ENCODE peak calls at places on chromosomes 2 and 18, in four cellular contexts. C is astrocyte of the cerebellum; K is foreskin fibroblast; Z is stimulated activated CD8-positive, alpha-beta memory T cell treated with anti-CD3 and anti-CD28 coated beads, Interleukin-4, amount 100 ng/mL, for 4 hours. J is an unnamed sample.

GRCh38 chr2:144452169-144453038 is 67.5 kb downstream of the ZEB2 start:
- DNase-seq in C (no peak), K (peak; percentile 72), Z (no peak), J (no peak)

GRCh38 chr2:98867539-98868309 is 68.3 kb downstream of the CRACDL start:
- DNase-seq in C (no peak), K (peak; percentile 63), Z (no peak), J (no peak)

GRCh38 chr2:152861349-152861942 is 143.0 kb downstream of the ARL6IP6 start:
- DNase-seq in C (no peak), K (peak; percentile 1), Z (no peak), J (no peak)

GRCh38 chr2:176188218-176188968 is at the start of gene HOXD1:
- DNase-seq in C (no peak), K (peak; percentile 51), Z (no peak), J (no peak)

GRCh38 chr2:126797622-126798275 is 100.9 kb upstream of the TEX51 start:
- DNase-seq in C (no peak), K (no peak), Z (no peak), J (no peak)

GRCh38 chr2:100230754-100231153 is 88.4 kb upstream of the AFF3 start:
- DNase-seq in C (no peak), K (no peak), Z (no peak), J (no peak)

GRCh38 chr2:200156140-200156858 is 150.2 kb upstream of the SPATS2L start:
- DNase-seq in C (peak; percentile 68), K (peak; percentile 95), Z (no peak), J (peak; percentile 73)

GRCh38 chr2:144162652-144163051 is 357.3 kb downstream of the ZEB2 start:
- DNase-seq in C (no peak), K (no peak), Z (peak; percentile 11), J (no peak)

GRCh38 chr18:65091737-65092329 is 659.0 kb upstream of the CDH7 start:
- DNase-seq in C (peak; percentile 1), K (peak; percentile 32), Z (no peak), J (no peak)

GRCh38 chr18:62977512-62977911 is 262.2 kb downstream of the PHLPP1 start:
- DNase-seq in C (no peak), K (peak; percentile 15), Z (no peak), J (no peak)

GRCh38 chr18:63783394-63783793 is 8.2 kb downstream of the SERPINB7 start:
- DNase-seq in C (no peak), K (no peak), Z (no peak), J (no peak)

GRCh38 chr2:42787788-42788477 is 4.5 kb downstream of the HAAO start:
- DNase-seq in C (no peak), K (no peak), Z (no peak), J (no peak)

GRCh38 chr2:27920148-27920885 is 29.8 kb downstream of the BABAM2 start:
- DNase-seq in C (peak; percentile 26), K (no peak), Z (no peak), J (no peak)

GRCh38 chr2:235543126-235543750 is 49.4 kb downstream of the AGAP1 start:
- DNase-seq in C (no peak), K (no peak), Z (no peak), J (no peak)

GRCh38 chr2:239806758-239807434 is 218.2 kb downstream of the NDUFA10 start:
- DNase-seq in C (no peak), K (no peak), Z (no peak), J (no peak)

GRCh38 chr18:9711361-9712129 is 3.4 kb downstream of the RAB31 start:
- DNase-seq in C (no peak), K (no peak), Z (no peak), J (no peak)

GRCh38 chr2:78750219-78750618 is 275.3 kb upstream of the REG3G start:
- DNase-seq in C (no peak), K (no peak), Z (no peak), J (no peak)

GRCh38 chr2:101418704-101419663 is 31.7 kb upstream of the CREG2 start:
- DNase-seq in C (peak; percentile 69), K (peak; percentile 82), Z (peak; percentile 2), J (no peak)

GRCh38 chr2:217713395-217714267 is 289.2 kb downstream of the TNS1 start:
- DNase-seq in C (peak; percentile 38), K (peak; percentile 85), Z (peak; percentile 33), J (no peak)

GRCh38 chr2:119104414-119104813 is 54.1 kb downstream of the C1QL2 start:
- DNase-seq in C (no peak), K (no peak), Z (no peak), J (no peak)

GRCh38 chr2:24517247-24517646 is 26.2 kb downstream of the NCOA1 start:
- DNase-seq in C (no peak), K (no peak), Z (no peak), J (no peak)

GRCh38 chr2:206981089-206981674 is 41.9 kb downstream of the CPO start:
- DNase-seq in C (no peak), K (no peak), Z (no peak), J (no peak)

GRCh38 chr2:26292646-26293045 is 47.9 kb downstream of the HADHB start:
- DNase-seq in C (no peak), K (peak; percentile 69), Z (no peak), J (peak; percentile 8)

GRCh38 chr2:152322222-152322621 is 12.8 kb upstream of the FMNL2 start:
- DNase-seq in C (no peak), K (no peak), Z (no peak), J (no peak)

GRCh38 chr2:42971381-42971780 is 179.0 kb upstream of the HAAO start:
- DNase-seq in C (no peak), K (no peak), Z (no peak), J (no peak)

GRCh38 chr18:63477972-63478371 is 1.2 kb downstream of the SERPINB5 start:
- DNase-seq in C (no peak), K (peak; percentile 14), Z (no peak), J (no peak)

GRCh38 chr2:101540518-101540917 is 65.6 kb upstream of the RFX8 start:
- DNase-seq in C (no peak), K (peak; percentile 82), Z (no peak), J (no peak)

GRCh38 chr2:67268806-67269205 is 128.3 kb upstream of the ETAA1 start:
- DNase-seq in C (no peak), K (peak; percentile 85), Z (no peak), J (no peak)